ENCODE peak calls at places on chromosomes 5 and 9, in six cellular contexts. Y, Q, N, S, B and H are unnamed samples.

GRCh38 chr5:179829732-179830435 is 9.2 kb downstream of the SQSTM1 start:
- DNase-seq in Y (no peak), Q (no peak), N (no peak), S (no peak), B (no peak), H (peak; percentile 2)

GRCh38 chr5:72584466-72584865 is 77.3 kb upstream of the ZNF366 start:
- DNase-seq in Y (no peak), Q (no peak), N (no peak), S (no peak), B (no peak), H (no peak)

GRCh38 chr5:96584712-96585111 is 77.5 kb upstream of the CAST start:
- DNase-seq in Y (no peak), Q (no peak), N (no peak), S (no peak), B (no peak), H (no peak)

GRCh38 chr5:36728697-36729543 is 122.5 kb downstream of the SLC1A3 start:
- DNase-seq in Y (no peak), Q (peak; percentile 73), N (no peak), S (peak; percentile 61), B (peak; percentile 71), H (peak; percentile 16)

GRCh38 chr5:119288364-119289047 is 67.3 kb upstream of the TNFAIP8 start:
- DNase-seq in Y (no peak), Q (peak; percentile 34), N (no peak), S (no peak), B (no peak), H (peak; percentile 58)

GRCh38 chr9:84869091-84869490 is 199.6 kb downstream of the NTRK2 start:
- DNase-seq in Y (no peak), Q (no peak), N (no peak), S (no peak), B (no peak), H (no peak)

GRCh38 chr5:94778299-94778698 is 159.8 kb downstream of the SLF1 start:
- DNase-seq in Y (peak; percentile 26), Q (no peak), N (no peak), S (no peak), B (no peak), H (no peak)

GRCh38 chr5:442335-443238 is at the start of gene EXOC3:
- DNase-seq in Y (peak; percentile 70), Q (peak; percentile 56), N (peak; percentile 81), S (peak; percentile 63), B (peak; percentile 77), H (peak; percentile 65)

GRCh38 chr5:179273441-179274145 is 71.7 kb downstream of the ADAMTS2 start:
- DNase-seq in Y (no peak), Q (no peak), N (no peak), S (no peak), B (no peak), H (no peak)

GRCh38 chr9:36137392-36138004 is 965 bp downstream of the GLIPR2 start:
- DNase-seq in Y (no peak), Q (peak; percentile 38), N (no peak), S (no peak), B (peak; percentile 59), H (peak; percentile 3)

GRCh38 chr5:3320317-3320865 is 275.2 kb upstream of the IRX1 start:
- DNase-seq in Y (no peak), Q (no peak), N (no peak), S (no peak), B (no peak), H (no peak)

GRCh38 chr9:117028103-117028858 is 341.2 kb downstream of the TRIM32 start:
- DNase-seq in Y (no peak), Q (no peak), N (no peak), S (no peak), B (no peak), H (no peak)

GRCh38 chr5:121887727-121888126 is 36.0 kb downstream of the FTMT start:
- DNase-seq in Y (no peak), Q (no peak), N (no peak), S (no peak), B (no peak), H (no peak)

GRCh38 chr5:132100672-132101261 is 27.2 kb downstream of the CSF2 start:
- DNase-seq in Y (no peak), Q (no peak), N (no peak), S (no peak), B (no peak), H (no peak)

GRCh38 chr5:177233206-177233605 is 70.3 kb downstream of the RAB24 start:
- DNase-seq in Y (no peak), Q (no peak), N (no peak), S (no peak), B (peak; percentile 42), H (peak; percentile 77)

GRCh38 chr9:128575469-128575868 is 23.1 kb downstream of the SPTAN1 start:
- DNase-seq in Y (no peak), Q (no peak), N (no peak), S (no peak), B (no peak), H (no peak)

GRCh38 chr9:113350937-113351336 is 1.6 kb downstream of the BSPRY start:
- DNase-seq in Y (no peak), Q (no peak), N (no peak), S (no peak), B (no peak), H (no peak)

GRCh38 chr5:15103130-15103529 is 231.6 kb upstream of the ANKH start:
- DNase-seq in Y (no peak), Q (no peak), N (no peak), S (no peak), B (no peak), H (no peak)

GRCh38 chr9:21681641-21682040 is 120.8 kb upstream of the MTAP start:
- DNase-seq in Y (no peak), Q (peak; percentile 85), N (no peak), S (no peak), B (peak; percentile 69), H (no peak)

GRCh38 chr5:176810084-176810597 is at the start of gene UNC5A:
- DNase-seq in Y (peak; percentile 74), Q (peak; percentile 17), N (peak; percentile 93), S (peak; percentile 88), B (peak; percentile 39), H (no peak)

GRCh38 chr5:149790276-149790675 is 60.2 kb downstream of the PPARGC1B start:
- DNase-seq in Y (no peak), Q (no peak), N (no peak), S (no peak), B (no peak), H (no peak)

GRCh38 chr5:148268556-148268955 is at the start of gene SPINK13:
- DNase-seq in Y (no peak), Q (peak; percentile 64), N (no peak), S (no peak), B (peak; percentile 82), H (peak; percentile 9)

GRCh38 chr9:33294670-33295432 is 4.5 kb downstream of the NFX1 start:
- DNase-seq in Y (no peak), Q (no peak), N (no peak), S (no peak), B (no peak), H (no peak)

GRCh38 chr9:84759300-84759750 is 89.8 kb downstream of the NTRK2 start:
- DNase-seq in Y (no peak), Q (no peak), N (no peak), S (no peak), B (no peak), H (no peak)

GRCh38 chr9:135753391-135754105 is 51.6 kb downstream of the KCNT1 start:
- DNase-seq in Y (no peak), Q (no peak), N (no peak), S (no peak), B (no peak), H (no peak)

GRCh38 chr5:114332925-114333324 is 28.9 kb upstream of the KCNN2 start:
- DNase-seq in Y (no peak), Q (peak; percentile 24), N (no peak), S (no peak), B (peak; percentile 9), H (no peak)

GRCh38 chr5:176402684-176403083 is 13.7 kb downstream of the CLTB start:
- DNase-seq in Y (no peak), Q (no peak), N (no peak), S (no peak), B (no peak), H (no peak)

GRCh38 chr5:150515446-150515845 is 7.5 kb downstream of the NDST1 start:
- DNase-seq in Y (no peak), Q (peak; percentile 83), N (no peak), S (no peak), B (peak; percentile 78), H (no peak)

GRCh38 chr9:31683126-31683525 is 701.3 kb upstream of the ACO1 start:
- DNase-seq in Y (no peak), Q (no peak), N (no peak), S (no peak), B (no peak), H (no peak)

GRCh38 chr9:98084396-98084795 is 27.9 kb downstream of the NANS start:
- DNase-seq in Y (no peak), Q (no peak), N (no peak), S (no peak), B (no peak), H (no peak)
- H4K91ac ChIP-seq in Y (no peak overlapping the region), Q (no peak overlapping the region), N (no peak overlapping the region), S (no peak overlapping the region), B (no peak overlapping the region), H (no peak overlapping the region)

DNA sequence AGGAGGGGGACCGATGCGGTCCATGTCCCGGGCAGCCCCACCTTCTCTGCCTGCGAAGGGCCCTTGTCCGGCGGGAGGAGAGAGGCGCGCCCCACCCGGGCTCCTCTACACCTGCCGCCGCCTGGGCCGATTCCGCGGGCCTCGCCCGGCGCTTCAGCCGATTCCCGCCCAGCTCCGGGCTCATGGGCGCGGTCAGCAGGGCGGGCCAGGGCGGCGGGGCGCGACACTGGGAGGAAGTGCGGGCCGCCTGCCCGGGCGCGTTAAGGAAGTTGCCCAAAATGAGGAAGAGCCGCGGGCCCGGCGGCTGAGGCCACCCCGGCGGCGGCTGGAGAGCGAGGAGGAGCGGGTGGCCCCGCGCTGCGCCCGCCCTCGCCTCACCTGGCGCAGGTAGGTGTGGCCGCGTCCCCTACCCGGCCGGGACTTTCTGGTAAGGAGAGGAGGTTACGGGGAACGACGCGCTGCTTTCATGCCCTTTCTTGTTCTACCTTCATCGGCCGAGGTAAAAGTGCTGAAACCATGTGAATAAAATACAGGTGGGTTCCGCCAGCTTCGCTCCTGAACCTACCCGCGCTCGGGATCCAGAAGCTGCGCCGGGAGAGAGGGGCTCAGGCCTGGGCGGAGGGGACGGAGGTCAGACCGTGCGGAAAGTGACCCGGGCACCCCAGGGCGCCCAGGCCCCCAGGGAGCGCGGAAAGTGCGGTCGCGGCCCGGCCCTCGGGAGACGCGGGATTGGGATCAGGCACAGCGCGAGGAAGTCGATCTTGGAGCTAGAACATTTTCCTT is at the start of gene SYK:
- DNase-seq in Y (peak; percentile 63), Q (no peak), N (peak; percentile 74), S (no peak), B (no peak), H (peak; percentile 70)
- H4K91ac ChIP-seq in Y (no peak within 1 kb of the TSS), Q (no peak within 1 kb of the TSS), N (no peak within 1 kb of the TSS), S (no peak within 1 kb of the TSS), B (peak within 1 kb of the TSS; percentile 59), H (peak within 1 kb of the TSS; percentile 6)

GRCh38 chr9:14198544-14199510 is 115.1 kb downstream of the NFIB start:
- DNase-seq in Y (no peak), Q (no peak), N (no peak), S (no peak), B (no peak), H (no peak)
- H4K91ac ChIP-seq in Y (no peak overlapping the region), Q (no peak overlapping the region), N (no peak overlapping the region), S (no peak overlapping the region), B (no peak overlapping the region), H (no peak overlapping the region)

DNA sequence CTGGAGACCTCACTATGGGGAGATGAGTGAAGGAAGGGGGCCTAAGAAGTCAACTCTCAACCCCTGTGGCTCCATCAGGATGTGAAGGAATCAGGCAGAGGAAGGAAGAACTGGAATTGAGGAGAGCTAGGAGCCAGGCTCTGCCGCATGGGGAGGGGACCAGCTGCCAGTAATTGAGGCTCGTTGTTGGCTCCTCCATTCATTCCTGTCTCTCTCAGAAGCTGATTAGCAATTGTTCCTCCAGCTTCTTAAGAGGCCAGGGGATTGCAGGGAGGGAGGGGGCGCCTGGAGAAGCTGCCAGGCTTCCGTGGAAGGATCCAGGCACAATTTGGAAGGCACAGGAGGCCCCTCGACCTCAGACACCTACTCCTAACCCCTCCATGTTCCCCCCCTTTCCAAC is 20.5 kb upstream of the TTLL11 start:
- DNase-seq in Y (no peak), Q (no peak), N (no peak), S (no peak), B (no peak), H (no peak)
- H4K91ac ChIP-seq in Y (no peak overlapping the region), Q (no peak overlapping the region), N (no peak overlapping the region), S (no peak overlapping the region), B (no peak overlapping the region), H (no peak overlapping the region)